ENCODE peak calls at places on chromosomes 16 and 17, in eight cellular contexts. X is mesothelial cell of epicardium, H is fibroblast of pulmonary artery, P is fibroblast of the aortic adventitia, N is germinal center, B is ELF-1, Z is brain microvascular endothelial cell, U is H9. T is an unnamed sample.

GRCh38 chr16:85573696-85574641 is 39.2 kb upstream of the GSE1 start:
- DNase-seq in P (peak; percentile 77), N (no peak), U (no peak), Z (peak; percentile 54), X (peak; percentile 79), B (peak; percentile 53), H (peak; percentile 85), T (no peak)

GRCh38 chr17:77890771-77891170 is 67.7 kb upstream of the TNRC6C start:
- DNase-seq in Z (no peak), H (no peak), U (no peak), N (no peak), X (no peak), B (no peak), P (no peak), T (no peak)

GRCh38 chr17:49908782-49909714 is 59.9 kb upstream of the DLX4 start:
- DNase-seq in P (no peak), H (no peak), X (no peak), U (no peak), Z (no peak), B (no peak), N (no peak), T (no peak)

GRCh38 chr17:81043725-81044427 is 8.9 kb downstream of the BAIAP2 start:
- DNase-seq in N (no peak), X (no peak), Z (peak; percentile 25), U (peak; percentile 83), H (no peak), B (peak; percentile 97), P (peak; percentile 27), T (peak; percentile 90)

GRCh38 chr17:56359518-56359917 is 206.2 kb downstream of the ANKFN1 start:
- DNase-seq in B (no peak), U (no peak), P (no peak), N (no peak), Z (no peak), H (no peak), X (no peak), T (no peak)

GRCh38 chr17:28949185-28950016 is 1.9 kb downstream of the PHF12 start:
- DNase-seq in N (peak; percentile 59), X (peak; percentile 34), B (peak; percentile 81), H (peak; percentile 54), P (peak; percentile 56), Z (peak; percentile 28), U (peak; percentile 72), T (peak; percentile 76)

GRCh38 chr17:33811006-33811760 is 443.9 kb upstream of the CCL2 start:
- DNase-seq in Z (no peak), U (no peak), X (no peak), N (no peak), B (peak; percentile 14), H (no peak), P (no peak), T (no peak)

GRCh38 chr16:77212736-77213541 is 13.7 kb downstream of the SYCE1L start:
- DNase-seq in X (peak; percentile 48), N (peak; percentile 86), Z (no peak), B (peak; percentile 82), U (peak; percentile 85), P (no peak), H (peak; percentile 46), T (peak; percentile 92)

GRCh38 chr17:42289863-42290165 is 1.5 kb downstream of the STAT5A start:
- DNase-seq in B (no peak), X (no peak), U (no peak), H (no peak), Z (no peak), P (no peak), N (no peak), T (no peak)

GRCh38 chr16:82954224-82954929 is 327.6 kb downstream of the CDH13 start:
- DNase-seq in H (peak; percentile 76), X (no peak), B (no peak), N (no peak), U (no peak), P (peak; percentile 60), Z (peak; percentile 36), T (no peak)

GRCh38 chr17:40431231-40431602 is 12.0 kb upstream of the IGFBP4 start:
- DNase-seq in B (no peak), X (no peak), H (no peak), P (no peak), U (no peak), Z (no peak), N (no peak), T (no peak)

T was measured in H7.